ENCODE peak calls at places on chromosome 1, in five cellular contexts. R is substantia nigra, B is right lobe of liver, T is ecto neural progenitor cell, K is left colon. S is an unnamed sample.

GRCh38 chr1:228445867-228446584 is 29.4 kb upstream of the TRIM17 start:
- DNase-seq in R (no peak), B (no peak), T (peak), K (peak), S (no peak)

GRCh38 chr1:83998599-83999315 is at the start of gene TTLL7:
- DNase-seq in R (peak), B (peak), T (peak), K (peak), S (peak)

GRCh38 chr1:46617833-46618232 is 1.2 kb upstream of the MOB3C start:
- DNase-seq in R (no peak), B (no peak), T (no peak), K (no peak), S (no peak)

GRCh38 chr1:84598846-84599741 is 24.9 kb upstream of the CTBS start:
- DNase-seq in R (no peak), B (no peak), T (no peak), K (no peak), S (no peak)

GRCh38 chr1:197683895-197684553 is 91.3 kb downstream of the DENND1B start:
- DNase-seq in R (no peak), B (no peak), T (no peak), K (no peak), S (no peak)

GRCh38 chr1:15273274-15273673 is 26.3 kb downstream of the FHAD1 start:
- DNase-seq in R (no peak), B (no peak), T (no peak), K (no peak), S (no peak)

GRCh38 chr1:209190591-209191241 is 392.8 kb upstream of the CAMK1G start:
- DNase-seq in R (peak), B (peak), T (peak), K (peak), S (no peak)

GRCh38 chr1:62688687-62689085 is 500 bp upstream of the DOCK7 start:
- DNase-seq in R (no peak), B (no peak), T (no peak), K (no peak), S (no peak)

GRCh38 chr1:24903955-24904730 is 25.9 kb downstream of the RUNX3 start:
- DNase-seq in R (no peak), B (peak), T (no peak), K (peak), S (peak)

GRCh38 chr1:151255381-151255780 is 847 bp downstream of the PSMD4 start:
- DNase-seq in R (no peak), B (no peak), T (no peak), K (no peak), S (no peak)

GRCh38 chr1:229248821-229249817 is 21.8 kb upstream of the RAB4A start:
- DNase-seq in R (no peak), B (no peak), T (no peak), K (no peak), S (no peak)

GRCh38 chr1:234618726-234619049 is 8.7 kb upstream of the IRF2BP2 start:
- DNase-seq in R (no peak), B (no peak), T (no peak), K (no peak), S (no peak)

GRCh38 chr1:108645479-108646184 is 15.3 kb downstream of the HENMT1 start:
- DNase-seq in R (no peak), B (no peak), T (no peak), K (no peak), S (no peak)

GRCh38 chr1:226816585-226816984 is 53.8 kb upstream of the PSEN2 start:
- DNase-seq in R (no peak), B (no peak), T (no peak), K (no peak), S (no peak)

S was measured in RWPE2.